ENCODE peak calls at places on chromosomes 2 and 18, in six cellular contexts. W is GM23248; U is heart left ventricle; N is vagina; X is CD8-positive, alpha-beta memory T cell; Q is A549. M is an unnamed sample.

GRCh38 chr18:9354256-9354655 is 19.7 kb downstream of the TWSG1 start:
- DNase-seq in W (peak; percentile 15), U (no peak), N (no peak), X (no peak), Q (no peak), M (no peak)

GRCh38 chr2:126698376-126698775 is 42.4 kb downstream of the GYPC start:
- DNase-seq in W (no peak), U (no peak), N (no peak), X (no peak), Q (no peak), M (no peak)

GRCh38 chr2:195320416-195320973 is 336.5 kb upstream of the SLC39A10 start:
- DNase-seq in W (peak; percentile 18), U (no peak), N (no peak), X (no peak), Q (peak; percentile 40), M (no peak)

GRCh38 chr18:57797209-57797651 is 5.9 kb downstream of the ATP8B1 start:
- DNase-seq in W (no peak), U (peak; percentile 50), N (no peak), X (no peak), Q (no peak), M (no peak)

GRCh38 chr2:229922449-229923386 is at the start of gene FBXO36:
- DNase-seq in W (peak; percentile 94), U (peak; percentile 91), N (peak; percentile 98), X (no peak), Q (peak; percentile 92), M (peak; percentile 88)

GRCh38 chr2:10385933-10386773 is 62.0 kb downstream of the ODC1 start:
- DNase-seq in W (peak; percentile 83), U (no peak), N (no peak), X (no peak), Q (peak; percentile 87), M (no peak)

GRCh38 chr2:205435970-205436369 is 246.3 kb upstream of the NRP2 start:
- DNase-seq in W (peak; percentile 14), U (no peak), N (no peak), X (no peak), Q (no peak), M (no peak)

GRCh38 chr2:15571729-15572128 is 10.6 kb upstream of the NBAS start:
- DNase-seq in W (no peak), U (no peak), N (no peak), X (no peak), Q (no peak), M (no peak)

GRCh38 chr2:33848486-33848885 is 249.4 kb upstream of the FAM98A start:
- DNase-seq in W (peak; percentile 85), U (no peak), N (no peak), X (no peak), Q (no peak), M (no peak)

GRCh38 chr2:128313076-128313836 is 5.4 kb downstream of the HS6ST1 start:
- DNase-seq in W (peak; percentile 74), U (no peak), N (no peak), X (no peak), Q (peak; percentile 44), M (peak; percentile 39)

GRCh38 chr2:153387203-153387602 is 91.4 kb downstream of the RPRM start:
- DNase-seq in W (no peak), U (no peak), N (no peak), X (no peak), Q (no peak), M (no peak)

GRCh38 chr2:46257476-46257875 is 39.7 kb upstream of the EPAS1 start:
- DNase-seq in W (peak; percentile 61), U (no peak), N (no peak), X (no peak), Q (no peak), M (no peak)

GRCh38 chr2:217314021-217314460 is 454.2 kb upstream of the TNP1 start:
- DNase-seq in W (no peak), U (no peak), N (no peak), X (no peak), Q (peak; percentile 19), M (no peak)

GRCh38 chr18:79951545-79952456 is at the start of gene SLC66A2:
- DNase-seq in W (peak; percentile 95), U (peak; percentile 93), N (no peak), X (peak; percentile 86), Q (peak; percentile 66), M (peak; percentile 85)

GRCh38 chr2:19879115-19879514 is 22.7 kb downstream of the TTC32 start:
- DNase-seq in W (peak; percentile 57), U (no peak), N (peak; percentile 52), X (no peak), Q (no peak), M (no peak)
- H3K4me3 ChIP-seq in W (no peak overlapping the region), U (no peak overlapping the region), N (no peak overlapping the region), X (no peak overlapping the region), Q (no peak overlapping the region), M (no peak overlapping the region)

DNA sequence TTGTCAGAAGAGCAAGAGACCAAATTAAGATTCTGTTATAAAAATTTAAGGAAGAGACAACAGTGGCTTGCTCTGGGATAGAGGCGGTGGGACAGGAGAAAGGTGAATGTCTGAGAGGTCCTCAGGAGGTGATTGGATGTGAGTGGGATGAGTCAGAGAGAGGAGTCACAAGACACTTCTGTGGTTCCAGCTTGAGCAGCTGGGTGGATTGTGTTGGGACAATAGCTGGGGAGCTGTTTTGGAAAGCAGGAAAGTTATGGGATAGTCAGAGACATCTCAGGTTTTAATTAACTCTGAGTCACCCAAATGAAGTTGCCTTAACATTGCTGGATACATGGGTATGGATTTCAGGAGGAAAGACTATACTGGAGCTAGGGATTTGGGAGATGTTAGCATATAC is 218.0 kb upstream of the TRIB2 start:
- DNase-seq in W (peak; percentile 71), U (no peak), N (no peak), X (no peak), Q (no peak), M (no peak)
- H3K4me1 ChIP-seq in W (peaks cover 19% of the 10 kb centered on the region), U (no peaks in the 10 kb centered on the region), N (no peaks in the 10 kb centered on the region), X (peaks cover 88% of the 10 kb centered on the region), Q (no peaks in the 10 kb centered on the region), M (no peaks in the 10 kb centered on the region)

GRCh38 chr2:242040681-242041080 is 171.2 kb downstream of the RTP5 start:
- DNase-seq in W (no peak), U (no peak), N (no peak), X (no peak), Q (no peak), M (no peak)

GRCh38 chr2:242043538-242044205 is 174.1 kb downstream of the RTP5 start:
- DNase-seq in W (peak; percentile 7), U (no peak), N (no peak), X (no peak), Q (no peak), M (no peak)

GRCh38 chr2:242041816-242042215 is 172.3 kb downstream of the RTP5 start:
- DNase-seq in W (no peak), U (no peak), N (no peak), X (no peak), Q (no peak), M (no peak)

GRCh38 chr2:242046184-242046826 is 176.8 kb downstream of the RTP5 start:
- DNase-seq in W (no peak), U (no peak), N (no peak), X (no peak), Q (no peak), M (no peak)

DNA sequence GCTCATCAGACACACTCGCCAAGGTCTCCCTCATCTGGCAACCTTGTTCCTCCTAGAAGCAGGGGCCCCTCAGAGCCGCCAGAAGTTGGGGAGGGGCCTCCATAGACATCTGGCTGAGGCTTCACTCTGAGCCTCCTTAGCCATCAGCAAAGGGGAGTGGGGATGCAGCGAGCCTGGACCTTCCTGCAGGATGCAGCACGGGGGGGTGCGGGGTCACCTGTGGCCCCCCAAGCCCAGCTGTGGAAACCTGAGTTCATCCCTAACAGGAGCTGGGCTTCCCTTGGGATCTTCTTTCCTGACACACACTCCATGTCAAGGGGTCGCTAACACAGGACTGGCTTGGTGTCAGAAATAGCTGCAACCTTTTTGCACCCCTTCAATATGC is 174.7 kb downstream of the RTP5 start:
- DNase-seq in W (no peak), U (no peak), N (no peak), X (no peak), Q (no peak), M (no peak)
- H3K9me3 ChIP-seq in W (no peaks in the 10 kb centered on the region), U (no peaks in the 10 kb centered on the region), N (no peaks in the 10 kb centered on the region), X (no peaks in the 10 kb centered on the region), Q (no peaks in the 10 kb centered on the region), M (no peaks in the 10 kb centered on the region)

DNA sequence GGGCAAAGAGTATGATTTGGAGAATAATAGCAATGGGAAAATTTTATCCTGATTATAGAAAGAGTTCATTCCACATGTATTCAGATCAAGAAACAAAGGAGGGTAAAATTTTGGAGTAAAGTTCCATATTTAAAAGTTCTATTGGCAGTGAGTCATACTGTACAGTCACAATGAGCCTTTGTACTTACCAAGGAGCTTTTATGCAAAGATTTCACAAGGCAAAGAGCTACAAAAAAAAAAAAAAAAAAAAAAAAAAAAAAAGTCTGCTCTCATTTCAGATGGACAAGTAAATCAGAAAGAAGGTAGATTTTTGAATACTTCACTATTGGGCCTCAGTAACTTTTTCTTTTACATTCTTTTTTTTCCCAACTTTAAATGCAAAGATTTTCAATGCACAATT is 1802.2 kb upstream of the PIK3C3 start:
- DNase-seq in W (peak; percentile 61), U (no peak), N (no peak), X (no peak), Q (no peak), M (no peak)
- H3K4me3 ChIP-seq in W (no peak overlapping the region), U (no peak overlapping the region), N (no peak overlapping the region), X (no peak overlapping the region), Q (no peak overlapping the region), M (no peak overlapping the region)

GRCh38 chr2:240623531-240624010 is 1.7 kb upstream of the GPR35 start:
- DNase-seq in W (no peak), U (peak; percentile 9), N (no peak), X (no peak), Q (no peak), M (peak; percentile 5)
- H3K4me1 ChIP-seq in W (peaks cover 3% of the 10 kb centered on the region), U (no peaks in the 10 kb centered on the region), N (peaks cover 12% of the 10 kb centered on the region), X (peaks cover 81% of the 10 kb centered on the region), Q (no peaks in the 10 kb centered on the region), M (peaks cover 5% of the 10 kb centered on the region)

GRCh38 chr2:134365356-134365755 is 111.5 kb downstream of the MGAT5 start:
- DNase-seq in W (peak; percentile 9), U (no peak), N (no peak), X (no peak), Q (peak; percentile 20), M (no peak)
- H3K9me3 ChIP-seq in W (no peaks in the 10 kb centered on the region), U (no peaks in the 10 kb centered on the region), N (no peaks in the 10 kb centered on the region), X (no peaks in the 10 kb centered on the region), Q (no peaks in the 10 kb centered on the region), M (no peaks in the 10 kb centered on the region)

M was measured in BE2C.